ENCODE peak calls at places on chromosomes 12 and 14, in seven cellular contexts. One of them, this sample, is unnamed.

GRCh38 chr12:86257173-86257572 is 982 bp upstream of the MGAT4C start:
- DNase-seq in HCT116: no peak
- DNase-seq in K562: no peak
- DNase-seq in endothelial cell of umbilical vein: no peak
- DNase-seq in H1: no peak
- DNase-seq in GM12878: no peak
- DNase-seq in SK-N-SH: no peak
- DNase-seq in this sample: no peak

GRCh38 chr14:50769893-50770500 is 61.0 kb downstream of the NIN start:
- DNase-seq in HCT116: no peak
- DNase-seq in K562: no peak
- DNase-seq in endothelial cell of umbilical vein: no peak
- DNase-seq in H1: no peak
- DNase-seq in GM12878: no peak
- DNase-seq in SK-N-SH: no peak
- DNase-seq in this sample: no peak

GRCh38 chr12:81588609-81589008 is 170.5 kb downstream of the PPFIA2 start:
- DNase-seq in HCT116: no peak
- DNase-seq in K562: no peak
- DNase-seq in endothelial cell of umbilical vein: no peak
- DNase-seq in H1: no peak
- DNase-seq in GM12878: no peak
- DNase-seq in SK-N-SH: no peak
- DNase-seq in this sample: no peak

GRCh38 chr12:48045965-48046364 is 41.7 kb upstream of the COL2A1 start:
- DNase-seq in HCT116: no peak
- DNase-seq in K562: no peak
- DNase-seq in endothelial cell of umbilical vein: no peak
- DNase-seq in H1: no peak
- DNase-seq in GM12878: no peak
- DNase-seq in SK-N-SH: no peak
- DNase-seq in this sample: no peak

GRCh38 chr12:122956028-122956427 is 10.2 kb downstream of the ABCB9 start:
- DNase-seq in HCT116: no peak
- DNase-seq in K562: no peak
- DNase-seq in endothelial cell of umbilical vein: no peak
- DNase-seq in H1: no peak
- DNase-seq in GM12878: no peak
- DNase-seq in SK-N-SH: peak; percentile 6
- DNase-seq in this sample: no peak

GRCh38 chr14:51834218-51834617 is 26.2 kb upstream of the GNG2 start:
- DNase-seq in HCT116: no peak
- DNase-seq in K562: no peak
- DNase-seq in endothelial cell of umbilical vein: no peak
- DNase-seq in H1: no peak
- DNase-seq in GM12878: no peak
- DNase-seq in SK-N-SH: no peak
- DNase-seq in this sample: no peak

GRCh38 chr12:31897791-31898503 is 61.3 kb upstream of the RESF1 start:
- DNase-seq in HCT116: peak; percentile 19
- DNase-seq in K562: peak; percentile 80
- DNase-seq in endothelial cell of umbilical vein: peak; percentile 53
- DNase-seq in H1: peak; percentile 23
- DNase-seq in GM12878: no peak
- DNase-seq in SK-N-SH: peak; percentile 15
- DNase-seq in this sample: peak; percentile 80

GRCh38 chr12:116474331-116474730 is 84.8 kb upstream of the MAP1LC3B2 start:
- DNase-seq in HCT116: no peak
- DNase-seq in K562: no peak
- DNase-seq in endothelial cell of umbilical vein: no peak
- DNase-seq in H1: no peak
- DNase-seq in GM12878: no peak
- DNase-seq in SK-N-SH: no peak
- DNase-seq in this sample: no peak

GRCh38 chr12:122422769-122423257 is 344 bp upstream of the CLIP1 start:
- DNase-seq in HCT116: no peak
- DNase-seq in K562: peak; percentile 73
- DNase-seq in endothelial cell of umbilical vein: peak; percentile 49
- DNase-seq in H1: no peak
- DNase-seq in GM12878: no peak
- DNase-seq in SK-N-SH: no peak
- DNase-seq in this sample: peak; percentile 61

GRCh38 chr14:90491221-90491867 is 94.5 kb downstream of the CALM1 start:
- DNase-seq in HCT116: no peak
- DNase-seq in K562: no peak
- DNase-seq in endothelial cell of umbilical vein: peak; percentile 19
- DNase-seq in H1: no peak
- DNase-seq in GM12878: no peak
- DNase-seq in SK-N-SH: peak; percentile 79
- DNase-seq in this sample: no peak

GRCh38 chr12:211639-212382 is 2.1 kb downstream of the SLC6A12 start:
- DNase-seq in HCT116: no peak
- DNase-seq in K562: no peak
- DNase-seq in endothelial cell of umbilical vein: no peak
- DNase-seq in H1: no peak
- DNase-seq in GM12878: no peak
- DNase-seq in SK-N-SH: no peak
- DNase-seq in this sample: no peak

GRCh38 chr12:20201733-20202132 is 166.6 kb upstream of the PDE3A start:
- DNase-seq in HCT116: no peak
- DNase-seq in K562: no peak
- DNase-seq in endothelial cell of umbilical vein: no peak
- DNase-seq in H1: no peak
- DNase-seq in GM12878: no peak
- DNase-seq in SK-N-SH: no peak
- DNase-seq in this sample: no peak
- H3K4me2 ChIP-seq in HCT116: no peak overlapping the region
- H3K4me2 ChIP-seq in K562: no peak overlapping the region
- H3K4me2 ChIP-seq in endothelial cell of umbilical vein: no peak overlapping the region
- H3K4me2 ChIP-seq in H1: no peak overlapping the region
- H3K4me2 ChIP-seq in GM12878: no peak overlapping the region
- H3K4me2 ChIP-seq in SK-N-SH: no peak overlapping the region
- H3K4me2 ChIP-seq in this sample: no peak overlapping the region

GRCh38 chr14:24613747-24614146 is 4.3 kb upstream of the GZMH start:
- DNase-seq in HCT116: no peak
- DNase-seq in K562: no peak
- DNase-seq in endothelial cell of umbilical vein: no peak
- DNase-seq in H1: no peak
- DNase-seq in GM12878: no peak
- DNase-seq in SK-N-SH: no peak
- DNase-seq in this sample: no peak

GRCh38 chr14:24607635-24608492 is 1.6 kb downstream of the GZMH start:
- DNase-seq in HCT116: no peak
- DNase-seq in K562: no peak
- DNase-seq in endothelial cell of umbilical vein: no peak
- DNase-seq in H1: no peak
- DNase-seq in GM12878: no peak
- DNase-seq in SK-N-SH: no peak
- DNase-seq in this sample: no peak

GRCh38 chr14:24609667-24610344 is at the start of gene GZMH:
- DNase-seq in HCT116: no peak
- DNase-seq in K562: no peak
- DNase-seq in endothelial cell of umbilical vein: no peak
- DNase-seq in H1: no peak
- DNase-seq in GM12878: no peak
- DNase-seq in SK-N-SH: no peak
- DNase-seq in this sample: no peak

GRCh38 chr14:24613241-24613640 is 3.8 kb upstream of the GZMH start:
- DNase-seq in HCT116: no peak
- DNase-seq in K562: no peak
- DNase-seq in endothelial cell of umbilical vein: no peak
- DNase-seq in H1: no peak
- DNase-seq in GM12878: no peak
- DNase-seq in SK-N-SH: no peak
- DNase-seq in this sample: no peak

GRCh38 chr14:24612186-24612585 is 2.7 kb upstream of the GZMH start:
- DNase-seq in HCT116: no peak
- DNase-seq in K562: peak; percentile 8
- DNase-seq in endothelial cell of umbilical vein: no peak
- DNase-seq in H1: no peak
- DNase-seq in GM12878: no peak
- DNase-seq in SK-N-SH: no peak
- DNase-seq in this sample: no peak
- H3K4me3 ChIP-seq in HCT116: no peak overlapping the region
- H3K4me3 ChIP-seq in K562: no peak overlapping the region
- H3K4me3 ChIP-seq in endothelial cell of umbilical vein: no peak overlapping the region
- H3K4me3 ChIP-seq in H1: no peak overlapping the region
- H3K4me3 ChIP-seq in GM12878: no peak overlapping the region
- H3K4me3 ChIP-seq in SK-N-SH: no peak overlapping the region
- H3K4me3 ChIP-seq in this sample: no peak overlapping the region

DNA sequence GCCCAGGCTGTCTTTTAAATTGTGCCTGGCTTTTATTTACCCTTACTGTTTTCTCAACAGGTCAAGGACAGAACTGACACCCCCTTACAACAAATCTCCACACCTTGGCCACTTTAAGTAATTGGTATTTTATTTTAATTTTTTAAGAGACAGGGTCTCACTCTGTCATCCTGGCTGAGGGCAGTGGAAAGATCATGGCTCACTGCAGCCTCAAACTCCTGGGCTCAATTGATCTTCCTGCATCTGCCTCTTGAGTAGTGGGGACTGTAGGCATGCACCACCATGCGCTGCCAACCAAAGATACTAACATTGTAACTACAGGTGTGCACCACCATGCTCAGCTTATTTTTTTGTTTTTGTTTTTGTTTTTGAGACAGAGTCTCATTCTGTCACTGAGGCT is 109.8 kb downstream of the PTPN11 start:
- DNase-seq in HCT116: no peak
- DNase-seq in K562: no peak
- DNase-seq in endothelial cell of umbilical vein: no peak
- DNase-seq in H1: no peak
- DNase-seq in GM12878: no peak
- DNase-seq in SK-N-SH: no peak
- DNase-seq in this sample: no peak
- TF ChIP-seq POLR2AphosphoS5 in HCT116: no peak
- TF ChIP-seq POLR2AphosphoS5 in K562: no peak
- TF ChIP-seq POLR2AphosphoS5 in endothelial cell of umbilical vein: no peak
- TF ChIP-seq POLR2AphosphoS5 in H1: no peak
- TF ChIP-seq POLR2AphosphoS5 in GM12878: no peak
- TF ChIP-seq POLR2AphosphoS5 in SK-N-SH: no peak
- TF ChIP-seq POLR2AphosphoS5 in this sample: no peak

GRCh38 chr12:27981874-27982273 is 9.3 kb upstream of the PTHLH start:
- DNase-seq in HCT116: no peak
- DNase-seq in K562: no peak
- DNase-seq in endothelial cell of umbilical vein: no peak
- DNase-seq in H1: no peak
- DNase-seq in GM12878: no peak
- DNase-seq in SK-N-SH: no peak
- DNase-seq in this sample: no peak
- H3K4me2 ChIP-seq in HCT116: no peak overlapping the region
- H3K4me2 ChIP-seq in K562: no peak overlapping the region
- H3K4me2 ChIP-seq in endothelial cell of umbilical vein: no peak overlapping the region
- H3K4me2 ChIP-seq in H1: no peak overlapping the region
- H3K4me2 ChIP-seq in GM12878: no peak overlapping the region
- H3K4me2 ChIP-seq in SK-N-SH: peak overlapping the region; percentile 55
- H3K4me2 ChIP-seq in this sample: no peak overlapping the region

This sample was measured in GM23338.